ENCODE peak calls at places on chromosomes 6 and 20, in four cellular contexts. A is uterus, R is Peyer's patch, E is IMR-90. N is an unnamed sample.

GRCh38 chr20:53738039-53738944 is 144.7 kb upstream of the ZNF217 start:
- DNase-seq in A (peak), R (peak), E (peak), N (peak)

GRCh38 chr6:75750925-75751324 is 1.9 kb downstream of the MYO6 start:
- DNase-seq in A (no peak), R (no peak), E (no peak), N (no peak)

GRCh38 chr6:79082304-79082703 is 4.2 kb upstream of the PHIP start:
- DNase-seq in A (no peak), R (no peak), E (no peak), N (no peak)

GRCh38 chr6:85360794-85361642 is 88.9 kb upstream of the NT5E start:
- DNase-seq in A (peak), R (peak), E (peak), N (peak)

GRCh38 chr20:1734269-1734858 is 76.8 kb upstream of the SIRPG start:
- DNase-seq in A (no peak), R (no peak), E (no peak), N (no peak)

GRCh38 chr6:51531623-51532022 is 555.8 kb downstream of the PKHD1 start:
- DNase-seq in A (no peak), R (no peak), E (no peak), N (no peak)

GRCh38 chr6:130647221-130647620 is 180.0 kb upstream of the SMLR1 start:
- DNase-seq in A (no peak), R (no peak), E (no peak), N (no peak)

GRCh38 chr20:35077341-35077740 is 15.3 kb downstream of the TRPC4AP start:
- DNase-seq in A (no peak), R (no peak), E (no peak), N (no peak)

GRCh38 chr6:47308223-47308567 is 1.5 kb downstream of the TNFRSF21 start:
- DNase-seq in A (no peak), R (no peak), E (no peak), N (no peak)

GRCh38 chr6:141413196-141413595 is 719.5 kb upstream of the GJE1 start:
- DNase-seq in A (no peak), R (no peak), E (peak), N (no peak)

GRCh38 chr6:44925100-44925739 is 402.9 kb upstream of the RUNX2 start:
- DNase-seq in A (no peak), R (no peak), E (peak), N (no peak)

GRCh38 chr20:46583411-46584214 is 33.2 kb upstream of the OCSTAMP start:
- DNase-seq in A (no peak), R (peak), E (no peak), N (no peak)

GRCh38 chr6:161376367-161376766 is 102.5 kb upstream of the AGPAT4 start:
- DNase-seq in A (no peak), R (no peak), E (no peak), N (no peak)

GRCh38 chr6:161373905-161374451 is 100.1 kb upstream of the AGPAT4 start:
- DNase-seq in A (peak), R (peak), E (peak), N (peak)

GRCh38 chr6:161372422-161372793 is 98.5 kb upstream of the AGPAT4 start:
- DNase-seq in A (no peak), R (no peak), E (no peak), N (no peak)

GRCh38 chr6:161377116-161377515 is 103.3 kb upstream of the AGPAT4 start:
- DNase-seq in A (no peak), R (no peak), E (no peak), N (no peak)

DNA sequence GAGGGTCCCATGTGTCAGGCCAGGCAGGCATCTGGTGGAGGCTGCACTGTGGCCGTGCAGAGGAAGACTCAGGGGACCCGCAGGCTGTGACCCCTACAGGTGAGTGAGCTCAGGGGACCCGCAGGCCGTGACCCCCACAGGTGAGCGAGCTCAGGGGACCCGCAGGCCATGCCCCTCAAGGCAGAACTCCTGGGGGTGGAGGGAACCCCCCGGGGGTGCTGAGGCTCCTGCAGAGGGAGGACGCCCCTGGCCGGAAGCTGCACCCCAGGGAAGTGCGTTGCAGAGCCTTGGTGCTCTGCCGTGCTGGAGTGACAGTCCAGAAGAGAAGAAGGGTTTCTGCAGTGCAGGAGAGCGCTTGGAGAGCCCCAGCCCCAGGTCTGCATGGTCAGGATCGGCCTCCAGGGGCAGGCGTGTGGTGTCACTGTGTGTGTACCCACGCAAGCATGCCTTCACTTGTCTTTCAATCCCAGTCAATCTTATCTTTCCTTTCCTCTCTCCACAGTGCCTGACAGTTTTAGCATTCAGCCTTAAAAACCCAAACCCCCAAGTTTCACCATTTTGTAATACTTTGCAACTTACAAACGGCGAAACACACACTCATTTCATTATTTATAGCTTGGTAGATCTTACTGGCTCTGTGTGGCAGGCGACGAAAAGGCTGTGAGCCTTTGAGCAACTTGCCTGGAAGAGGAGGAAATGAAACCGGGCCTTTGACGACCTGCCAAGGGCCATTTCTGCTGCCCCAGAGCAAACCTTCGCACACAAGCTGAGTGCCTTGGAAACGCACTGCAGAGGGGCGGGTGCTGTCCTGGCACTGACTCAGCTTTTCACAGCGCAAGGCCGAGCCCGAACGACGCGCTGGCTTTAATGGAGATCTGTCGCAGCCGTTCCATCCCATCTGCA is 101.4 kb upstream of the AGPAT4 start:
- DNase-seq in A (peak), R (peak), E (no peak), N (peak)
- TF ChIP-seq CTCF in A (no peak), R (peak), E (peak), N (no peak)

DNA sequence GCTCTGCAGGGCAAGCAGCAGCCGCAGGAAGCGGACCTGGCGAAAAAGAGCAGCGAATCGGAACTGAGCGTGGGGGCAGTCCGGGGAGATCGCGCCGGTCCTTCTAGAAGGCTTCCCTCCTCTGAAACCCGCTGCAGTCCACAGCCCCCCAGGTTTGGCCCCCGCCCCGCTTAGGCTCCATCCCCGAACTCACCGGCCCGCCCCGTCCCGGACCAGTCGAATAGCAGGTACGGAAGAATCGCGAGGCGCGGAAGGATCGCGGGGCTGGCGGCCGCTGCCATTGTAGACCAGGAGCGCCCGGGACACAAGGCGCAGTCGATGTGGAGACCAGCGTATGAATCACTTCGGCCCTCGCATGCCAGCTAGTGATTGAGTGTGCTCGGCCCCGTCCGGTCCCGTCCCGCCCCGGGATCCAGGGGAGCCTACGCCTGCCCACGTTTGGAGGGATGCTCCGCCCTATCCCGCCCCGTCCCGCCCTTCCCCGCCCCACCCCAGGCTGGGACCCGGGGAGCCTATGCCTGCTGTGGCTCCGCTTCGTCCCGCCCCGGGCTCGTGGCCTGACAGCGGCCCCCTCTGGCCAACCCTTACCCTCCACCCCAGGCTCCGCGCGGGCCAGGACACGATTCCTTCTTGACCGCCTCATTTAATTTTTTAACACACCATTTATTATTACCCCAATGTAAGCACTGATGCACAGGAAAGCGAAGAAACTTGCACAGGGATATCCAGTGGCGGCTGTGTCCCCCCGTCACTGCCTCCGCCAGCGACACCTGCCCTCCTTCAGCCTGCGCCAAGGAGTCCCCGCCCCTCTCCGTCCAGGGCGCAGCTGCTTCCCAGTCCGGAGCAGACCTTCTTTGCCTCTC is at the start of gene ULBP3:
- DNase-seq in A (peak), R (peak), E (peak), N (peak)
- TF ChIP-seq POLR2A in A (peak), R (peak), E (peak), N (peak)

GRCh38 chr20:8476023-8476422 is 344.0 kb downstream of the PLCB1 start:
- DNase-seq in A (no peak), R (no peak), E (peak), N (no peak)

GRCh38 chr20:8473459-8473858 is 341.4 kb downstream of the PLCB1 start:
- DNase-seq in A (no peak), R (no peak), E (peak), N (no peak)

DNA sequence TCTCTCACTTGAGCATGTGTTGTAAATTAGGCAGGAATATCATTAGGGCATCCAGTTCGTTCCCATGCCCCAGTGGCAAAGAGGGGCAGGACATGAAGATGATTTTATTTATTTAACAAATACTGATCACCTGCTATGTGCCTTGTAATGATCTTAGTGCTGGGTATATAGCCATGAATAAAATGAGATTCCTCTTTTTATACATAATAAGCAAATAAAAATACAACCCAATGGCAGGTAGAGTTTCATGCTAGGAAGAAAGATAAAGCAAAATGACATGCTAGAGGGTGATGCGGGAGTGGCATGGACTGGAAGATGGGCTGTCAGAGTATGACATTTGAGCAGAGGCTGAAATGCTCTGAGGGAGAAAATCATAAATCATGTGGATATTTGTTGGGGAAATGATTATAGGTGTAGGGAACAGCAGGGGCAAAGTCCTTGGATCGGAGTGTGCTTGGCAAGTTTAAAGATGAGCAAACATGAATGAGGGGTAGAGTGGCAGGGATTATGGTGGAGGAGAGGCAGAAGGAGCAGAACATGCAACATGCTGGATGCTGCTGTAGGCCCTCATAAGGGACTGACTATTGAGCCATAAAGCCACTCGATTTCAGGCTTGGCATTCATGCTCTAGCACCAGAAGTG is 342.1 kb downstream of the PLCB1 start:
- DNase-seq in A (no peak), R (no peak), E (no peak), N (no peak)
- TF ChIP-seq CTCF in A (no peak), R (no peak), E (no peak), N (no peak)

DNA sequence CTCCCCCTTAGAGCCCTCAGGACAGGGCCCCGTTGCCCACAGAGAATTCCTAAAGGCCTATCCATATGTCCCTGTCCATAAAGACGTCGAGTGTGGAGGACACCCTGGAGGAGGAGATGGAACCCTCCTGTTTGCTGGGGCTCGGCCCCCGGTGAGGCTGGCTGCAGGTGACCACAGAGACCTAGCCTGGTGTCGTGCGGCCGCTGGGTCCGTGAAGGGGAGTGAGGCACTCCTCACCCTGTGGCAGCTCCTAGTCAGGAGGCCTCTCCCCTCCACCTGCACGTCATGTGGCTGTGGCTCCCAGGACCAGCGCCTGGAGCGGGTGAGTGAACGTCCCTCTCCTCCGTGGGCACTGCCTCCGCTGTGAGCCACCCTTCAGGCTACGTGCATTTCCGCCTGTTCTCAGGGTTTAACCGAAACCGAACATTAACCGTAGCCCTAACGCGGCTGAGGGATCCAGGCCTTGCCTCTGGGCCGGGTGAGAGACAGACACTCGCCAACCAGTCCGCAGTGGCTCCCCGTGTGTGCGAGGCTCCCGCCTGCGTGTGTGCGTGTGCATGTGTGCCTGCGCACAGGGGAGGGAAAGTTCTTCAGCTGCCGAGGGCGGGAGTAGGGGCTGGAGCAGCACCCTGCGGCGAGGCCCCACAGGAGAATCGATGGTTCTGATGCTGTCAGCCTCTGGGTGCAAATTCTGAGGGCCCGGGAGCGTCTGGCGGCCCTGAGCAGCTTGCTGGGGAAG is 5.9 kb upstream of the TCEA2 start:
- DNase-seq in A (no peak), R (no peak), E (no peak), N (no peak)
- TF ChIP-seq POLR2A in A (no peak), R (no peak), E (no peak), N (no peak)

GRCh38 chr20:32880635-32881034 is 21.9 kb downstream of the EFCAB8 start:
- DNase-seq in A (no peak), R (no peak), E (no peak), N (no peak)
- TF ChIP-seq CTCF in A (no peak), R (no peak), E (no peak), N (no peak)

GRCh38 chr6:29887330-29887818 is 55.0 kb upstream of the HLA-A start:
- DNase-seq in A (peak), R (peak), E (peak), N (peak)
- TF ChIP-seq POLR2A in A (peak), R (peak), E (no peak), N (no peak)